ENCODE peak calls at places on chromosomes 4 and X, in five cellular contexts. One of them, this sample, is unnamed.

GRCh38 chrX:53089224-53089842 is 4.6 kb upstream of the KANTR start:
- DNase-seq in activated T-cell treated with anti-CD3 and anti-CD28 coated beads, Interleukin-2, amount 50 U/mL, for 1 hour: peak; percentile 40
- DNase-seq in HS-5: no peak
- DNase-seq in CD8-positive, alpha-beta T cell: no peak
- DNase-seq in GM12864: no peak
- DNase-seq in this sample: peak; percentile 48

GRCh38 chr4:75844151-75844662 is 58.0 kb downstream of the PPEF2 start:
- DNase-seq in HS-5: peak; percentile 86
- DNase-seq in CD8-positive, alpha-beta T cell: no peak
- DNase-seq in activated T-cell treated with anti-CD3 and anti-CD28 coated beads, Interleukin-2, amount 50 U/mL, for 1 hour: no peak
- DNase-seq in GM12864: no peak
- DNase-seq in this sample: no peak

GRCh38 chr4:30802622-30803323 is 82.6 kb downstream of the PCDH7 start:
- DNase-seq in CD8-positive, alpha-beta T cell: no peak
- DNase-seq in activated T-cell treated with anti-CD3 and anti-CD28 coated beads, Interleukin-2, amount 50 U/mL, for 1 hour: no peak
- DNase-seq in HS-5: peak; percentile 34
- DNase-seq in GM12864: no peak
- DNase-seq in this sample: no peak

GRCh38 chr4:56696056-56696455 is 15.0 kb upstream of the HOPX start:
- DNase-seq in activated T-cell treated with anti-CD3 and anti-CD28 coated beads, Interleukin-2, amount 50 U/mL, for 1 hour: no peak
- DNase-seq in HS-5: no peak
- DNase-seq in GM12864: no peak
- DNase-seq in CD8-positive, alpha-beta T cell: no peak
- DNase-seq in this sample: no peak

GRCh38 chr4:110452546-110452945 is 23.4 kb upstream of the ENPEP start:
- DNase-seq in GM12864: no peak
- DNase-seq in CD8-positive, alpha-beta T cell: no peak
- DNase-seq in HS-5: no peak
- DNase-seq in activated T-cell treated with anti-CD3 and anti-CD28 coated beads, Interleukin-2, amount 50 U/mL, for 1 hour: no peak
- DNase-seq in this sample: no peak

GRCh38 chrX:102129473-102129872 is 4.0 kb downstream of the TCEAL2 start:
- DNase-seq in CD8-positive, alpha-beta T cell: no peak
- DNase-seq in HS-5: no peak
- DNase-seq in activated T-cell treated with anti-CD3 and anti-CD28 coated beads, Interleukin-2, amount 50 U/mL, for 1 hour: no peak
- DNase-seq in GM12864: no peak
- DNase-seq in this sample: no peak

GRCh38 chr4:158930573-158930972 is 161.7 kb downstream of the FNIP2 start:
- DNase-seq in activated T-cell treated with anti-CD3 and anti-CD28 coated beads, Interleukin-2, amount 50 U/mL, for 1 hour: no peak
- DNase-seq in GM12864: no peak
- DNase-seq in HS-5: no peak
- DNase-seq in CD8-positive, alpha-beta T cell: no peak
- DNase-seq in this sample: no peak

GRCh38 chr4:60981534-60981933 is 218.6 kb upstream of the ADGRL3 start:
- DNase-seq in HS-5: no peak
- DNase-seq in CD8-positive, alpha-beta T cell: no peak
- DNase-seq in GM12864: no peak
- DNase-seq in activated T-cell treated with anti-CD3 and anti-CD28 coated beads, Interleukin-2, amount 50 U/mL, for 1 hour: no peak
- DNase-seq in this sample: no peak

GRCh38 chr4:26197018-26197779 is 123.6 kb upstream of the RBPJ start:
- DNase-seq in CD8-positive, alpha-beta T cell: peak; percentile 43
- DNase-seq in HS-5: peak; percentile 92
- DNase-seq in GM12864: peak; percentile 84
- DNase-seq in activated T-cell treated with anti-CD3 and anti-CD28 coated beads, Interleukin-2, amount 50 U/mL, for 1 hour: peak; percentile 54
- DNase-seq in this sample: no peak

GRCh38 chr4:61590881-61591280 is 390.8 kb downstream of the ADGRL3 start:
- DNase-seq in activated T-cell treated with anti-CD3 and anti-CD28 coated beads, Interleukin-2, amount 50 U/mL, for 1 hour: no peak
- DNase-seq in CD8-positive, alpha-beta T cell: no peak
- DNase-seq in GM12864: no peak
- DNase-seq in HS-5: no peak
- DNase-seq in this sample: no peak

GRCh38 chr4:68732653-68733466 is 62.4 kb upstream of the UGT2B15 start:
- DNase-seq in CD8-positive, alpha-beta T cell: no peak
- DNase-seq in activated T-cell treated with anti-CD3 and anti-CD28 coated beads, Interleukin-2, amount 50 U/mL, for 1 hour: no peak
- DNase-seq in HS-5: no peak
- DNase-seq in GM12864: no peak
- DNase-seq in this sample: peak; percentile 58

GRCh38 chr4:66554844-66555243 is 884.6 kb upstream of the EPHA5 start:
- DNase-seq in activated T-cell treated with anti-CD3 and anti-CD28 coated beads, Interleukin-2, amount 50 U/mL, for 1 hour: no peak
- DNase-seq in CD8-positive, alpha-beta T cell: no peak
- DNase-seq in HS-5: no peak
- DNase-seq in GM12864: no peak
- DNase-seq in this sample: no peak

GRCh38 chr4:176575141-176575731 is 217.5 kb downstream of the VEGFC start:
- DNase-seq in CD8-positive, alpha-beta T cell: no peak
- DNase-seq in GM12864: no peak
- DNase-seq in HS-5: no peak
- DNase-seq in activated T-cell treated with anti-CD3 and anti-CD28 coated beads, Interleukin-2, amount 50 U/mL, for 1 hour: no peak
- DNase-seq in this sample: no peak

GRCh38 chrX:149372861-149373260 is 132.2 kb downstream of the IDS start:
- DNase-seq in GM12864: no peak
- DNase-seq in CD8-positive, alpha-beta T cell: no peak
- DNase-seq in activated T-cell treated with anti-CD3 and anti-CD28 coated beads, Interleukin-2, amount 50 U/mL, for 1 hour: no peak
- DNase-seq in HS-5: no peak
- DNase-seq in this sample: no peak

GRCh38 chr4:76706581-76706980 is 191.4 kb downstream of the SOWAHB start:
- DNase-seq in activated T-cell treated with anti-CD3 and anti-CD28 coated beads, Interleukin-2, amount 50 U/mL, for 1 hour: no peak
- DNase-seq in GM12864: no peak
- DNase-seq in HS-5: no peak
- DNase-seq in CD8-positive, alpha-beta T cell: no peak
- DNase-seq in this sample: no peak

This sample was measured in left lobe of liver.